ENCODE peak calls at places on chromosome 1, in four cellular contexts. F, W, M and T are unnamed samples. For H3K4me1, the result is how much of the 10 kb centered on the place peaks cover.

GRCh38 chr1:172770081-172770480 is 111.2 kb downstream of the FASLG start:
- DNase-seq in F (no peak), M (no peak), W (no peak), T (no peak)

GRCh38 chr1:33612877-33613487 is 140.5 kb downstream of the ZSCAN20 start:
- DNase-seq in F (peak), W (peak), M (peak), T (peak)

GRCh38 chr1:1943834-1944570 is 24.9 kb upstream of the TMEM52 start:
- DNase-seq in W (peak), M (peak), F (peak), T (peak)

GRCh38 chr1:35925741-35926140 is 5.2 kb upstream of the AGO3 start:
- DNase-seq in F (no peak), M (peak), W (no peak), T (no peak)

GRCh38 chr1:35505911-35506798 is 51.0 kb downstream of the KIAA0319L start:
- DNase-seq in M (peak), W (peak), F (no peak), T (peak)

GRCh38 chr1:61012365-61012764 is 70.0 kb upstream of the NFIA start:
- DNase-seq in W (no peak), F (no peak), M (no peak), T (no peak)

GRCh38 chr1:25688390-25689119 is 72.0 kb downstream of the MAN1C1 start:
- DNase-seq in M (peak), F (no peak), W (peak), T (peak)

GRCh38 chr1:70134148-70134547 is 71.2 kb downstream of the LRRC40 start:
- DNase-seq in W (no peak), M (peak), F (peak), T (peak)

GRCh38 chr1:74522143-74522542 is 9.7 kb upstream of the LRRC53 start:
- DNase-seq in F (peak), M (no peak), W (no peak), T (peak)

GRCh38 chr1:46262508-46262907 is 14.9 kb downstream of the RAD54L start:
- DNase-seq in W (no peak), F (peak), M (no peak), T (no peak)

GRCh38 chr1:174818014-174818616 is 181.6 kb upstream of the CACYBP start:
- DNase-seq in W (no peak), M (no peak), F (no peak), T (no peak)

GRCh38 chr1:180360333-180361075 is 130.4 kb downstream of the LHX4 start:
- DNase-seq in M (peak), W (no peak), F (no peak), T (peak)

GRCh38 chr1:189027509-189027908 is 1450.2 kb downstream of the BRINP3 start:
- DNase-seq in M (no peak), F (no peak), W (no peak), T (no peak)

GRCh38 chr1:188188317-188188716 is 1359.6 kb downstream of the PLA2G4A start:
- DNase-seq in M (no peak), F (no peak), W (no peak), T (no peak)

DNA sequence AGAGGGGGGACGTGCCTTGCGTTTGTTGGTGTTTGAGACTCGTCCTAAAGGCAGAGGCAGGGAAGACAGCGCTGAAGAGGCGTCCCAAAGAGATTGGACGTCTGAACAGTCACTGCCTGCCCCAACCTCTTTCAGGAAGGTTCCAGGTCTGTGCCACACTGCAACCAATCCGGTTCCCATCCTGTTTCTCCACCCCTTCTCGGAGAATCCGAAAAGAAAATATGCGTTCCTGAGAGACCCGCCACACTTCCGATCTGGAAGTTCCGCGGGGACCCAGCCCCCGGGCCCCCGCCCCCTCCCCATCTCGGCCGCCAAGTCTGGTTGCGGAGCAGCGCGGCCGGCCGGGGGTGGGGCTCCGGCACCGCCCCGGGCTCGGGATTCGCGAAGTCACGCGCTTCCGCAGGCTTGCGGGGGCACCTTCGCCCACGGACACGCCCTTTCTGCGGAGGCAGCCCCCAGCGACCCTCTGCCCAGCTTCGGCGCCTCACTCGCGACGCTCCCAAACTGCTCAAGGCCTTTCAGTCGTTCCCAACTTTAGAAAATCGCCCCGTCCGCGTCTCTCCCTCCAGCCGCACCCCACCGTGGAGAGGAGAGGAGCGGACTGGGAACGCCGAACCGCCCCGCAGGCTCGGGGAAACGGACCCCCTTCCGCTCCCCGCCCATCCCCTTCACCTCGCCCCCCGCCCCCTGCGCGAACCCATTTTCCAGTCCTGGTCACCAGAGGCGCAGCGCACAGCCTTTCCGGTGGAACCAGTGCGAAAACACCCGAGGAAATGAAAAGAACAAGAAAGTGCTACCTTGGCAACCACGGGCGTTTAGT is 124.6 kb upstream of the DPYD start:
- DNase-seq in W (peak), F (peak), M (peak), T (no peak)
- H3K4me3 ChIP-seq in W (peak), F (peak), M (peak), T (no peak)

DNA sequence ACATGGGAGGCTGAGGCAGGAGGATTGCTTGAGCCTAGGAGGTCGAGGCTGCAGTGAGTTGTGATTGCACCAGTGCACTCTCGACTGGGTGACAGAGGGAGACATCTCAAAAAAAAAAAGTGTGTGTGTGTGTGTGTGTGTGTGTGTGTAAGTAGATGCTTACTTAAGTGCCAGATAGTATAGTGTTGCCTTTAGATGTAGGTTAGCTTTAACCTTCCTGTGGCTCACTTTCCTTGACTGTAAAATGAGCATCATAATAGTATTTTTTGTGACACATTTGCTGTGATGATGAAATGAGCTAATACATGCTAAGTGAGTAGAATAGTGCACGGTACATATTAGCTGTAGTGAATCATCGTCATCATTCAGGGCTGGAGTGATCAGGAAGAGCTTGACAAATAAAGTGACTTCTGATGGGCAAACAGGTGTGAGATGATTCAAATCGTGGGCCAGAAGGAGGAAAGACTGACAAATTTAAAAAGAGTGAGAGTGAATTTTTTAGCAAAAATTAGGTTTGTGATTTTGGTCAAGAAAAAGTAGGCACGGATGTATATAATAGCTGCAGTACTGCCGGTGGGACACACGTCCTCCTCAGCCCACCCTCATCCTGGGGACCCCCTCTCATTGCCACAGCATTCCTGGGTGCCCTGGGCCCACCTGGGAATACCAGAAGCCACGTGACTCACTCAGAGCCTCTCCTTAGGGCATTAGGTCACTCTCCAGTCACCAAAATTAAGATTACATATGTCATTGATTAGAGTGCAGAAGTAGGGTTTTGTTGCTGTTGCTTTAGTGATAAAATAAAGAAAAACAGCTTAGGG is 33.9 kb downstream of the EIF2D start:
- DNase-seq in W (no peak), M (peak), F (no peak), T (peak)
- H3K4me1 ChIP-seq in W (under half), M (under half), F (under half), T (under half)

GRCh38 chr1:18234790-18235242 is 127.2 kb downstream of the IGSF21 start:
- DNase-seq in W (peak), F (peak), M (peak), T (peak)
- TF ChIP-seq EZH2phosphoT487 in W (no peak), F (no peak), M (no peak), T (no peak)

DNA sequence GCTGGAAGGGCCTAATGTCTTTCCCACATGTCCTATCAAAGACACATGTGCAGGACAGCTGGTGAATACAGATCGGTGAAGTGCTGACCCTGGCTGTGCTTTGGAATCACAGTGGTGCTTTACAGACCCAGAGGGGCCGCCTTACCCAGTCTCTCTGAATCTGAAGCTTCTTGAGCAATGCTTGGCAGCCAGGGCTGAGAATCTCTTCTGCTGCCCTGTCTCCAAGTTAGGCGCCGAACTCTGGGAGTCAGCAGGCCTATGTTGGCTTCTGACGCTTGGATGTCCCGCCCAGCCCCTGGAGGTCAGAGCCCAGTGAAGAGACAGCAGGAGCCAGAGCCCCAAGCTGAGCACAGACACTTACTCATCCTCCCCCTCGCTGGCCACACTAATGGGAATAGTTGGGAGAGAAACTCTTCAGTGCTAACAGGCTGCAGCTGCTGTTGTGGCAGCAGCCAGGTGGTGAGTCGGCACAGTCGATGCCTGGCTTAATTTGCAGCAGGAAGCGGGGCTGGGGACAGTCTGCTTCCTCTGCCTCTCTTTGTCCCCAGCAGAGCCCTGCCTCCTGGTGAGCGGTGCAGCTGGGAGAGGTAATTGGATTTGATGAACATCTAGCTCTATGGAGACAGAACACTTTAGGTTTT is 68.1 kb downstream of the URB2 start:
- DNase-seq in W (peak), F (peak), M (peak), T (no peak)
- H3K4me3 ChIP-seq in W (no peak), F (no peak), M (no peak), T (no peak)

GRCh38 chr1:206719169-206719839 is 34.6 kb downstream of the MAPKAPK2 start:
- DNase-seq in W (no peak), M (no peak), F (no peak), T (no peak)
- H3K4me1 ChIP-seq in W (under half), M (under half), F (under half), T (half or more)

GRCh38 chr1:94281361-94282142 is 44.2 kb upstream of the ARHGAP29 start:
- DNase-seq in F (no peak), W (peak), M (no peak), T (peak)
- TF ChIP-seq EZH2phosphoT487 in F (no peak), W (no peak), M (no peak), T (no peak)